ENCODE peak calls at places on chromosomes 16 and 17, in eight cellular contexts. T is thoracic aorta, D is A549, Q is mesothelial cell of epicardium, O is nephron progenitor cell, B is choroid plexus epithelial cell, K is right atrium auricular region, I is heart right ventricle. X is an unnamed sample.
A peak's percentile ranks its signal among the peaks of the same experiment; 100 is the strongest.

GRCh38 chr16:57357330-57358151 is 1.0 kb upstream of the CCL22 start:
- DNase-seq in O (no peak), D (no peak), I (no peak), B (no peak), K (no peak), Q (no peak), T (no peak), X (no peak)

GRCh38 chr16:48608452-48608851 is 1.5 kb downstream of the N4BP1 start:
- DNase-seq in O (no peak), I (no peak), Q (no peak), D (no peak), B (no peak), K (no peak), T (no peak), X (peak; percentile 86)

GRCh38 chr16:203246-203645 is 23.0 kb downstream of the HBQ1 start:
- DNase-seq in O (no peak), I (no peak), T (no peak), B (no peak), Q (no peak), K (no peak), D (no peak), X (no peak)

GRCh38 chr17:15341385-15341849 is at the start of gene TEKT3:
- DNase-seq in Q (peak; percentile 83), I (peak; percentile 84), D (peak; percentile 81), K (peak; percentile 91), B (peak; percentile 82), O (peak; percentile 89), T (peak; percentile 49), X (no peak)

GRCh38 chr17:2170023-2170422 is 115.1 kb downstream of the HIC1 start:
- DNase-seq in B (no peak), T (no peak), D (peak; percentile 39), O (no peak), Q (no peak), I (no peak), K (no peak), X (peak; percentile 54)

GRCh38 chr17:4998027-4998665 is 396 bp downstream of the KIF1C start:
- DNase-seq in O (peak; percentile 77), D (peak; percentile 33), T (no peak), K (no peak), I (peak; percentile 57), Q (peak; percentile 76), B (peak; percentile 45), X (no peak)

GRCh38 chr17:41049110-41049509 is 2.0 kb upstream of the KRTAP2-1 start:
- DNase-seq in Q (no peak), B (peak; percentile 69), O (no peak), K (no peak), T (no peak), I (no peak), D (peak; percentile 19), X (no peak)

GRCh38 chr16:70782237-70782636 is 18.7 kb downstream of the VAC14 start:
- DNase-seq in O (no peak), T (no peak), B (no peak), D (no peak), K (no peak), Q (no peak), I (no peak), X (no peak)

GRCh38 chr17:78130080-78130438 is 512 bp upstream of the TMC8 start:
- DNase-seq in Q (no peak), O (no peak), D (no peak), B (no peak), I (no peak), K (no peak), T (no peak), X (peak; percentile 35)

GRCh38 chr17:82236142-82236971 is 7.5 kb downstream of the SLC16A3 start:
- DNase-seq in D (peak; percentile 79), O (peak; percentile 69), T (no peak), B (peak; percentile 92), I (no peak), K (no peak), Q (no peak), X (peak; percentile 48)

GRCh38 chr17:57548421-57549385 is 196.4 kb downstream of the CCDC182 start:
- DNase-seq in B (peak; percentile 31), O (peak; percentile 80), Q (no peak), I (peak; percentile 52), T (no peak), K (no peak), D (no peak), X (no peak)

GRCh38 chr16:58462997-58463891 is 36.7 kb upstream of the NDRG4 start:
- DNase-seq in I (peak; percentile 36), Q (peak; percentile 56), K (no peak), D (no peak), B (no peak), T (no peak), O (peak; percentile 67), X (no peak)

GRCh38 chr16:75256871-75257343 is 5.5 kb upstream of the BCAR1 start:
- DNase-seq in D (no peak), B (peak; percentile 43), I (peak; percentile 43), T (peak; percentile 7), Q (no peak), O (peak; percentile 58), K (no peak), X (no peak)

DNA sequence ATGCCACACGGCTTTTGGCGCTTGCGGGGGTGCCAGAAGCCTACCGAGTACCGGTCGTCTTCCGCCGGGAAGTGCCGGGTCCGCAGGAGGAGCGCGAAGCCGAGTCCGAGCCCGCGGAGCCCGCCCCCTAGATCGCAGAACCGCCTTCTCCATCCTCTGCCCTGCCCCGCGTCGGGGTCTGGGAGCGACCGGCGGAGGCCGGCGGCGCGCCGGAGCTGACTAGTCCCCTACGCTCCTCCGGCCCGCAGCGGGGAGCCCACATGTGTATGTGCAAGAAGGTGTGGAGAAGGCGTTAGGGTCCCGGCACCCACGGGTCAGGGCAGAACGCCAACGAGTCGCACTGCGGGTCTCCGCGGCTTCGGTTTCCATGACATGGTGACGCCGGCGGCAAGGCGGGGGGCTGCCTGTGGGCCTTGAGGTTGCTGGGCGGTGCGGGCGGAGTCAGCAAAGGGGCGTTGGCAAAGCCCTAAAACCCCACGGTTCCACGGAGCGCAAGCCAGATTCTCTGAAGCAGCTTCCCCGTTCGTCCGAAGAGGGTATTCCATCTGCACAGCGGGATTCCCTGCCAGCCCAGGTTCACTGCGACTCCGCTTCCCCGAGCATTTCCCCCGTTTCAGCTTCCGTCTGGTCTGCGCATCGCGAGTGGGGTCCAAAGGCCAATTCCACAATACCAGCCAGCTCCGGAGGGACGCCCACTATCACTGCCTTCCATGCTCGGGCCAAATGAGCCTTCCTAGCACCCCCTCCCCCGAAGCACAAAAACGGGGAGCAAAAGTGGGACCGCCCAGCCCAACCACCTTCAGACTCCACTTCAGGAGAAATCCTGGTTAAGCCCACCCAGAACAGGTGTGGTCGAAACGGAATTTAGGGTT is 2.3 kb upstream of the LHX1 start:
- DNase-seq in B (no peak), Q (no peak), D (peak; percentile 69), O (peak; percentile 69), I (no peak), K (no peak), T (no peak), X (no peak)
- TF ChIP-seq CTCF in B (no peak), Q (no peak), D (no peak), O (no peak), I (no peak), K (no peak), T (no peak), X (no peak)

GRCh38 chr17:64240741-64241347 is 22.2 kb downstream of the TEX2 start:
- DNase-seq in Q (no peak), D (no peak), T (no peak), B (peak; percentile 70), K (peak; percentile 78), I (peak; percentile 58), O (no peak), X (no peak)

GRCh38 chr17:64234961-64235360 is 28.1 kb downstream of the TEX2 start:
- DNase-seq in O (no peak), B (no peak), D (no peak), T (no peak), K (no peak), Q (no peak), I (no peak), X (no peak)

GRCh38 chr17:64240261-64240740 is 22.8 kb downstream of the TEX2 start:
- DNase-seq in B (no peak), T (no peak), D (no peak), K (no peak), Q (no peak), I (no peak), O (no peak), X (no peak)

GRCh38 chr17:64232466-64233262 is 30.4 kb downstream of the TEX2 start:
- DNase-seq in Q (no peak), O (no peak), T (no peak), D (no peak), K (no peak), I (no peak), B (no peak), X (no peak)

GRCh38 chr17:64236827-64237403 is 26.1 kb downstream of the TEX2 start:
- DNase-seq in I (no peak), T (no peak), O (no peak), D (peak; percentile 15), Q (no peak), K (no peak), B (peak; percentile 31), X (no peak)
- TF ChIP-seq CTCF in I (no peak), T (no peak), O (peak; percentile 36), D (no peak), Q (peak; percentile 55), K (peak; percentile 35), B (peak; percentile 45), X (peak; percentile 13)

GRCh38 chr17:7439462-7440112 is at the start of gene FGF11:
- DNase-seq in B (no peak), D (no peak), T (no peak), O (peak; percentile 46), K (no peak), I (no peak), Q (peak; percentile 48), X (no peak)

GRCh38 chr17:7441202-7441705 is 1.9 kb downstream of the FGF11 start:
- DNase-seq in K (no peak), D (no peak), B (no peak), T (no peak), Q (no peak), I (no peak), O (no peak), X (no peak)

GRCh38 chr17:7442142-7442541 is 2.7 kb upstream of the CHRNB1 start:
- DNase-seq in D (no peak), B (no peak), K (no peak), I (no peak), T (no peak), Q (no peak), O (no peak), X (no peak)

GRCh38 chr17:7440113-7440822 is 956 bp downstream of the FGF11 start:
- DNase-seq in Q (peak; percentile 79), K (peak; percentile 63), T (no peak), I (peak; percentile 60), B (no peak), D (peak; percentile 39), O (peak; percentile 70), X (no peak)

GRCh38 chr17:7440823-7441174 is 1.5 kb downstream of the FGF11 start:
- DNase-seq in Q (peak; percentile 74), D (no peak), O (no peak), B (peak; percentile 39), T (no peak), I (peak; percentile 41), K (no peak), X (no peak)
- TF ChIP-seq CTCF in Q (no peak), D (no peak), O (no peak), B (peak; percentile 27), T (no peak), I (no peak), K (no peak), X (no peak)

DNA sequence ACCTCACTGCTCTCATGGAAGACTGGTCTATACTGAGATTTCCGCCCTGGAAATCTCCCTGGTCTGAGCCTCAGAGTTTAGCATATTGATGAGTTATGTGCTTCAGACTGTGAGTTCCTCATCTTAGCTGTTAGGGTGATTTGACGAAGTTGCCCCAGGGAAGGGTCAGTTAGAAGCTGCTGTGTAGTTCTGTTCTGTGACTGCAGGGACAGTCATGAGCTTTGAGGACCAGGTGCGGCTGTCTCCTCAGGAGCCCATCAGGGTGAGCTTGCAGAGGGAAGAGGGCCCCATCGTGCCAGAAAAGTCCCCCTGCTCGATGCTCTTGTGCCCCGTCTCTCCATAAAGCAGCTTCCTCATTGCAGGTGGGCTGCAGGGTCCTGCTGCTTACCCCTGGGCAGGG is 28.3 kb upstream of the IL17C start:
- DNase-seq in K (no peak), D (no peak), B (no peak), T (no peak), I (no peak), Q (no peak), O (no peak), X (no peak)
- TF ChIP-seq CTCF in K (no peak), D (no peak), B (peak; percentile 26), T (no peak), I (no peak), Q (no peak), O (peak; percentile 41), X (no peak)

X was measured in MM.1S.